ENCODE peak calls at places on chromosomes 12 and 14, in seven cellular contexts. J is choroid plexus epithelial cell, C is right atrium auricular region, M is SK-N-SH, O is ovary, U is lung, D is fibroblast of villous mesenchyme. Y is an unnamed sample.

GRCh38 chr14:99688210-99688581 is 4.1 kb downstream of the CYP46A1 start:
- DNase-seq in U (no peak), C (peak; percentile 34), D (no peak), O (no peak), J (no peak), M (no peak), Y (no peak)

GRCh38 chr12:3752741-3753486 is at the start of gene CRACR2A:
- DNase-seq in J (peak; percentile 79), M (peak; percentile 90), C (no peak), O (peak; percentile 81), D (peak; percentile 65), U (peak; percentile 51), Y (no peak)

GRCh38 chr12:89349814-89350213 is 2.5 kb downstream of the DUSP6 start:
- DNase-seq in M (peak; percentile 38), J (peak; percentile 80), D (peak; percentile 57), C (no peak), U (peak; percentile 65), O (no peak), Y (no peak)

GRCh38 chr12:98935847-98936246 is 290.8 kb downstream of the APAF1 start:
- DNase-seq in C (no peak), J (no peak), M (no peak), U (no peak), O (no peak), D (no peak), Y (no peak)

GRCh38 chr14:61894452-61895077 is 132.3 kb downstream of the SNAPC1 start:
- DNase-seq in O (peak; percentile 35), J (peak; percentile 84), D (peak; percentile 60), C (no peak), U (peak; percentile 46), M (peak; percentile 67), Y (peak; percentile 12)

GRCh38 chr12:84502907-84503787 is 409.5 kb downstream of the SLC6A15 start:
- DNase-seq in U (peak; percentile 47), M (no peak), O (no peak), D (peak; percentile 59), C (no peak), J (peak; percentile 87), Y (no peak)

GRCh38 chr12:65004270-65004669 is 116.8 kb downstream of the WIF1 start:
- DNase-seq in U (no peak), O (no peak), D (no peak), J (no peak), M (no peak), C (no peak), Y (no peak)

GRCh38 chr14:95647926-95648325 is 38.3 kb upstream of the TCL1B start:
- DNase-seq in M (no peak), O (no peak), U (no peak), J (no peak), C (no peak), D (no peak), Y (no peak)

GRCh38 chr12:54259194-54260011 is 20.5 kb downstream of the CBX5 start:
- DNase-seq in C (peak; percentile 72), D (peak; percentile 88), M (peak; percentile 90), O (peak; percentile 79), U (peak; percentile 68), J (peak; percentile 93), Y (peak; percentile 59)

GRCh38 chr12:62210422-62210821 is 49.8 kb upstream of the USP15 start:
- DNase-seq in J (peak; percentile 75), M (peak; percentile 40), O (peak; percentile 55), D (peak; percentile 53), U (no peak), C (no peak), Y (no peak)

GRCh38 chr12:62211510-62211909 is 48.7 kb upstream of the USP15 start:
- DNase-seq in J (no peak), U (no peak), D (peak; percentile 16), C (no peak), M (no peak), O (no peak), Y (no peak)

GRCh38 chr12:62205348-62205747 is 54.9 kb upstream of the USP15 start:
- DNase-seq in M (no peak), J (no peak), O (no peak), U (no peak), D (no peak), C (no peak), Y (no peak)

GRCh38 chr12:62207248-62207647 is 53.0 kb upstream of the USP15 start:
- DNase-seq in J (no peak), U (no peak), M (no peak), O (no peak), C (no peak), D (no peak), Y (no peak)
- H3K4me3 ChIP-seq in J (no peak overlapping the region), U (no peak overlapping the region), M (no peak overlapping the region), O (no peak overlapping the region), C (no peak overlapping the region), D (no peak overlapping the region), Y (no peak overlapping the region)

GRCh38 chr14:46259536-46259935 is 392.0 kb downstream of the RPL10L start:
- DNase-seq in M (no peak), U (no peak), D (no peak), O (no peak), J (no peak), C (no peak), Y (no peak)
- TF ChIP-seq CTCF in M (no peak), U (no peak), D (no peak), O (no peak), J (no peak), C (no peak), Y (no peak)

GRCh38 chr14:23632461-23633159 is 3.6 kb upstream of the DHRS2 start:
- DNase-seq in C (no peak), M (peak; percentile 31), D (no peak), O (no peak), U (no peak), J (no peak), Y (no peak)

GRCh38 chr14:23631234-23631633 is 4.9 kb upstream of the DHRS2 start:
- DNase-seq in M (no peak), U (no peak), O (no peak), D (no peak), C (no peak), J (no peak), Y (no peak)

GRCh38 chr14:23633160-23633701 is 2.9 kb upstream of the DHRS2 start:
- DNase-seq in D (no peak), M (peak; percentile 36), O (no peak), J (peak; percentile 38), C (no peak), U (no peak), Y (no peak)

GRCh38 chr14:23630687-23631086 is 5.5 kb upstream of the DHRS2 start:
- DNase-seq in U (no peak), M (no peak), C (no peak), O (no peak), D (no peak), J (no peak), Y (no peak)

DNA sequence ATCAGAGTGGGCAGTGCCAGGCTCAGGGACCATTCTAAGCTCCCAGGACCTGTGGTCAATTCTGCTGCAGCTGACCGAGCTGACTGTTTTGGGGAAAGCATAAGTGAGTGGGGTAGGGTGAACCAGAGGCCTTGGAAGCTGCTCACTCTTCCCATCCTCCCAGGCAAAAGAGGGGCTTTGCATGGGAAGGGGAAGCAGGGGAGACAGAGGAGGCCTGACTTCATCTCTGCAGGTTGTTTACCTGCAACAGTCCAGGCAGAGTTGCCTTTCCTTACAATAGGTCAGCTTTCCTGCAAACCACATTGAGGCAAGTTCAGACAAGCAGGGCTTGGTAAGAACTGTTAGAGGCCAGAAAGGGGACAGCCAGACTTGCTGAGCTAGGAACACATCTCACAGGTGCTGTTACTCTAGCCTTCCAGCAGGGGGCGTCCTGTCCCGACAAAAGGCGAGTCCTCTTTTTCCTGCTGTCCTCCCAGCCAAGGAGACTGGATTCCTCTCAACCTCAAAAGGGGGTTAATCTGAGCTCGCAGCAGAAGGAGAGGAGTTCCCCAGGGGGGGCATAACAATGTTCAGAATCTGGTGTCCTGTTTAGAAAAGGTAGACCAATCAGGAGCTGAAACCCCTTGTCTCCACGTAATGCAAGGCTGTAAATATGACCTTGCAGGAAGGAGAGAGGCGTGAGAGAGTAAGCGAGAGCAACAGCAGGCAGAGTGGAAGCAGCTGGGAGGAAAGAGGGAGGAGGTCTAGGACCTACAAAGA is 4.3 kb upstream of the DHRS2 start:
- DNase-seq in D (peak; percentile 76), O (peak; percentile 91), C (peak; percentile 72), J (peak; percentile 94), M (peak; percentile 79), U (peak; percentile 73), Y (peak; percentile 16)
- H3K4me3 ChIP-seq in D (peak overlapping the region; percentile 5), O (no peak overlapping the region), C (no peak overlapping the region), J (peak overlapping the region; percentile 23), M (no peak overlapping the region), U (no peak overlapping the region), Y (no peak overlapping the region)

DNA sequence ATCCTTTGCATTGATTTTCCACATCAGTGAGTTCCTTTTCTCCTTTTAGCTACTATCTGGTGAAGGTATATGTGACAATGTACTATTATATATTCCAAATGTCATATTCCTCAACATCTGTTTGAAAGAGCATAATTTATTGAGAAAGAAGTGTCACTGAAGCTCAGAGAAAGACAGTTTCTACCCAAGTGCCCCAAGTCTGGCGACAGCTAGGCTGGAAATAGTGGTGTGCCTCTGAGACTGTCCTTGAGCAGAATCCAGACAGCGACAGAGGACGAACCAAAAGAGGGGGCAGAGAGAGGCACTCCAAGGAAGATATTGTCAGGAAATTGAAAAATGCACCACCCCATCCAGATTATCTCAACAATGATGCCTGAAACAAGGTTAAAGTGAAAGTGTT is 15.7 kb upstream of the CCDC60 start:
- DNase-seq in C (no peak), J (no peak), O (no peak), M (no peak), U (no peak), D (no peak), Y (no peak)
- TF ChIP-seq CTCF in C (no peak), J (no peak), O (no peak), M (no peak), U (no peak), D (no peak), Y (no peak)

GRCh38 chr14:105410642-105411016 is 9.0 kb upstream of the MTA1 start:
- DNase-seq in O (no peak), D (no peak), C (no peak), M (no peak), U (no peak), J (no peak), Y (no peak)
- H3K4me3 ChIP-seq in O (no peak overlapping the region), D (no peak overlapping the region), C (peak overlapping the region; percentile 48), M (no peak overlapping the region), U (no peak overlapping the region), J (no peak overlapping the region), Y (peak overlapping the region; percentile 48)

GRCh38 chr12:19190292-19191031 is 60.9 kb downstream of the PLEKHA5 start:
- DNase-seq in J (peak; percentile 69), C (no peak), O (no peak), U (no peak), M (no peak), D (no peak), Y (no peak)

GRCh38 chr12:19185262-19185929 is 55.9 kb downstream of the PLEKHA5 start:
- DNase-seq in M (no peak), J (no peak), C (no peak), U (no peak), O (no peak), D (no peak), Y (no peak)

GRCh38 chr12:19189522-19189921 is 60.0 kb downstream of the PLEKHA5 start:
- DNase-seq in U (no peak), D (no peak), C (no peak), M (no peak), J (no peak), O (no peak), Y (no peak)

GRCh38 chr12:19183121-19183838 is 53.7 kb downstream of the PLEKHA5 start:
- DNase-seq in C (no peak), J (peak; percentile 77), M (no peak), D (no peak), U (no peak), O (no peak), Y (no peak)

GRCh38 chr12:19186722-19187661 is 57.5 kb downstream of the PLEKHA5 start:
- DNase-seq in J (peak; percentile 84), U (no peak), C (no peak), O (no peak), M (peak; percentile 38), D (peak; percentile 74), Y (no peak)
- TF ChIP-seq CTCF in J (peak; percentile 58), U (peak; percentile 27), C (peak; percentile 54), O (peak; percentile 55), M (peak; percentile 81), D (peak; percentile 61), Y (peak; percentile 63)

Y was measured in epithelial cell of proximal tubule.